ENCODE peak calls at places on chromosomes 6 and 20, in five cellular contexts. L is tibial artery, R is H9, W is ovary, S is colonic mucosa. Y is an unnamed sample. For H3K4me1, the result is how much of the 10 kb centered on the place peaks cover.

GRCh38 chr6:157990321-157991066 is 8.8 kb downstream of the SYNJ2 start:
- DNase-seq in L (peak), R (no peak), W (no peak), S (no peak), Y (no peak)

GRCh38 chr20:56957737-56958553 is 308.5 kb downstream of the BMP7 start:
- DNase-seq in L (no peak), R (no peak), W (no peak), S (no peak), Y (no peak)

GRCh38 chr6:109059148-109059547 is 35.5 kb downstream of the SESN1 start:
- DNase-seq in L (no peak), R (no peak), W (no peak), S (no peak), Y (no peak)

GRCh38 chr20:48198951-48199431 is 413.7 kb upstream of the SULF2 start:
- DNase-seq in L (no peak), R (no peak), W (no peak), S (no peak), Y (no peak)

GRCh38 chr20:10922941-10923340 is 249.1 kb upstream of the JAG1 start:
- DNase-seq in L (no peak), R (no peak), W (no peak), S (no peak), Y (no peak)

GRCh38 chr6:18276610-18277009 is 12.3 kb upstream of the DEK start:
- DNase-seq in L (no peak), R (peak), W (no peak), S (no peak), Y (no peak)

GRCh38 chr6:140684776-140685550 is 1310.5 kb upstream of the CITED2 start:
- DNase-seq in L (no peak), R (no peak), W (no peak), S (no peak), Y (no peak)

GRCh38 chr6:147222160-147222838 is 18.1 kb downstream of the STXBP5 start:
- DNase-seq in L (no peak), R (no peak), W (no peak), S (no peak), Y (peak)

GRCh38 chr6:106591111-106591825 is 38.0 kb downstream of the RTN4IP1 start:
- DNase-seq in L (no peak), R (no peak), W (no peak), S (no peak), Y (no peak)

GRCh38 chr6:3211681-3212080 is 15.8 kb downstream of the TUBB2B start:
- DNase-seq in L (no peak), R (no peak), W (no peak), S (no peak), Y (no peak)

GRCh38 chr6:137272403-137272802 is 53.2 kb upstream of the IFNGR1 start:
- DNase-seq in L (no peak), R (no peak), W (no peak), S (no peak), Y (no peak)

GRCh38 chr6:75499640-75500039 is 6.0 kb upstream of the FILIP1 start:
- DNase-seq in L (no peak), R (no peak), W (no peak), S (no peak), Y (no peak)

GRCh38 chr6:56807335-56807991 is 147.4 kb upstream of the BEND6 start:
- DNase-seq in L (no peak), R (no peak), W (no peak), S (no peak), Y (no peak)

GRCh38 chr6:15247750-15248450 is 2.0 kb downstream of the JARID2 start:
- DNase-seq in L (peak), R (peak), W (peak), S (peak), Y (peak)

GRCh38 chr6:128719786-128720185 is 163.2 kb upstream of the LAMA2 start:
- DNase-seq in L (no peak), R (no peak), W (no peak), S (no peak), Y (no peak)

GRCh38 chr6:34806738-34807453 is 15.0 kb downstream of the BLTP3A start:
- DNase-seq in L (no peak), R (no peak), W (no peak), S (no peak), Y (no peak)

GRCh38 chr20:62924567-62925419 is 1.5 kb downstream of the DIDO1 start:
- DNase-seq in L (no peak), R (no peak), W (no peak), S (peak), Y (peak)

GRCh38 chr20:57649617-57650015 is 29.4 kb upstream of the ZBP1 start:
- DNase-seq in L (no peak), R (no peak), W (peak), S (no peak), Y (peak)

GRCh38 chr20:42082611-42083010 is 464.4 kb upstream of the CHD6 start:
- DNase-seq in L (no peak), R (no peak), W (no peak), S (peak), Y (no peak)

GRCh38 chr6:148790817-148791216 is 44.0 kb downstream of the UST start:
- DNase-seq in L (no peak), R (no peak), W (no peak), S (no peak), Y (no peak)

GRCh38 chr6:128275030-128275429 is 245.4 kb downstream of the PTPRK start:
- DNase-seq in L (no peak), R (no peak), W (no peak), S (no peak), Y (no peak)

GRCh38 chr6:81158956-81159355 is 593.5 kb downstream of the TENT5A start:
- DNase-seq in L (no peak), R (no peak), W (no peak), S (no peak), Y (no peak)

GRCh38 chr6:136547336-136547735 is 2.9 kb downstream of the MAP7 start:
- DNase-seq in L (no peak), R (no peak), W (no peak), S (no peak), Y (peak)

GRCh38 chr6:45654673-45655072 is 276.9 kb upstream of the SUPT3H start:
- DNase-seq in L (no peak), R (no peak), W (no peak), S (no peak), Y (no peak)

GRCh38 chr6:116111552-116112528 is 11.2 kb downstream of the NT5DC1 start:
- DNase-seq in L (no peak), R (peak), W (no peak), S (peak), Y (peak)

GRCh38 chr20:62914970-62915457 is 11.3 kb downstream of the DIDO1 start:
- DNase-seq in L (peak), R (peak), W (no peak), S (no peak), Y (peak)

GRCh38 chr20:62404112-62404665 is 2.9 kb downstream of the CABLES2 start:
- DNase-seq in L (no peak), R (no peak), W (no peak), S (no peak), Y (no peak)

GRCh38 chr20:47576516-47577033 is 74.9 kb downstream of the NCOA3 start:
- DNase-seq in L (peak), R (no peak), W (peak), S (peak), Y (peak)

GRCh38 chr20:58054744-58055373 is 173.6 kb downstream of the ANKRD60 start:
- DNase-seq in L (peak), R (peak), W (peak), S (peak), Y (no peak)

GRCh38 chr20:49318430-49319203 is 40.8 kb upstream of the ZNFX1 start:
- DNase-seq in L (no peak), R (peak), W (no peak), S (no peak), Y (no peak)

GRCh38 chr20:51715873-51716215 is 52.3 kb downstream of the ATP9A start:
- DNase-seq in L (no peak), R (no peak), W (no peak), S (no peak), Y (no peak)

GRCh38 chr6:35085359-35086281 is 55.5 kb downstream of the TCP11 start:
- DNase-seq in L (no peak), R (no peak), W (no peak), S (no peak), Y (peak)

GRCh38 chr6:137177611-137178010 is 4.2 kb upstream of the IL22RA2 start:
- DNase-seq in L (no peak), R (no peak), W (no peak), S (no peak), Y (no peak)

GRCh38 chr20:62941792-62942191 is 3.8 kb downstream of the GID8 start:
- DNase-seq in L (no peak), R (no peak), W (no peak), S (no peak), Y (no peak)

GRCh38 chr6:32108094-32108627 is 977 bp downstream of the TNXB start:
- DNase-seq in L (peak), R (no peak), W (peak), S (peak), Y (no peak)

GRCh38 chr20:6767536-6768227 is at the start of gene BMP2:
- DNase-seq in L (peak), R (peak), W (peak), S (peak), Y (peak)

GRCh38 chr6:6843057-6843627 is 254.6 kb downstream of the LY86 start:
- DNase-seq in L (no peak), R (no peak), W (no peak), S (no peak), Y (peak)

GRCh38 chr20:50744143-50744792 is 12.9 kb downstream of the PARD6B start:
- DNase-seq in L (peak), R (peak), W (peak), S (peak), Y (peak)

DNA sequence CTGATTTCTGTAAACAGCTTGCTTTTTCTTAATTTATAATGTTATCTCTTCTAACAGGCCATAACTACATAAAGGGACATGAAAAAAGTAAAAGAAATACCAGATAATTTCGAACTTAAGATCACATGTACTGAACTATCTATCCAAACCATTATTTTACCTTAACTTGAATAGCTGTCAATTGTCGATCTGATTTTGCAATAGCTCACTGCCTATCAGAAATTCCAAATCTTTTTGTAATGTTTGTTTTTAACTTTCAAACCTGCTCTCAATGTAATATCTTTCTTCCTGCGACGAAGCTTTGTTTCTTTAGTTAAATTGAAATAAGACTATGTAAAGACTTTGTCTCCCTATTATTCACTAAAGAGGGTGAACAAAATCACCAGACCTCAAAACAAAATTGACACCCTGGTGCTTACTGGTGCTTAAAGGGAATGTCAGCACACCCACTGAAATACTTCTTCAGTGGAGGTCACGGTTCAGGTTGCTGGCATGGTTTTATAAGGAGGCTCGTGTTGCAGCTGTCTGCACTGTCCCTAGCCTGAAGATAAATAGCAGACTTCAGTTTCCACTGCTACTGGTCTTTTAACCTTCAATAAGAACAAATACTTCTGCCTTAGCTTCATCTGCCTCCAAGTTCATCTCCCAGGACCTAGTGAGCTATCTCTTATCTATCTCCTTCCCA is 117.5 kb upstream of the QKI start:
- DNase-seq in L (no peak), R (no peak), W (no peak), S (no peak), Y (no peak)
- H3K4me1 ChIP-seq in L (under half), R (under half), W (under half), S (under half), Y (under half)

GRCh38 chr6:50655848-50656453 is 57.4 kb upstream of the TFAP2D start:
- DNase-seq in L (no peak), R (no peak), W (no peak), S (no peak), Y (peak)

GRCh38 chr6:50657513-50657912 is 55.8 kb upstream of the TFAP2D start:
- DNase-seq in L (no peak), R (no peak), W (no peak), S (no peak), Y (no peak)

GRCh38 chr6:50663806-50664205 is 49.5 kb upstream of the TFAP2D start:
- DNase-seq in L (no peak), R (no peak), W (no peak), S (no peak), Y (no peak)

GRCh38 chr6:50658561-50658960 is 54.8 kb upstream of the TFAP2D start:
- DNase-seq in L (no peak), R (no peak), W (no peak), S (no peak), Y (no peak)

GRCh38 chr6:50661636-50662035 is 51.7 kb upstream of the TFAP2D start:
- DNase-seq in L (no peak), R (no peak), W (no peak), S (no peak), Y (no peak)
- H3K4me1 ChIP-seq in L (under half), R (under half), W (under half), S (under half), Y (under half)

GRCh38 chr6:33315753-33316602 is 1.6 kb downstream of the ZBTB22 start:
- DNase-seq in L (no peak), R (no peak), W (no peak), S (no peak), Y (no peak)
- H3K4me1 ChIP-seq in L (under half), R (under half), W (under half), S (under half), Y (under half)

GRCh38 chr6:43740961-43741764 is 28.8 kb upstream of the VEGFA start:
- DNase-seq in L (no peak), R (peak), W (no peak), S (no peak), Y (no peak)
- H3K4me1 ChIP-seq in L (under half), R (under half), W (under half), S (under half), Y (under half)

GRCh38 chr6:63509652-63510352 is 62.5 kb upstream of the LOC128125822 start:
- DNase-seq in L (peak), R (no peak), W (peak), S (peak), Y (peak)

GRCh38 chr6:63507096-63507495 is 65.2 kb upstream of the LOC128125822 start:
- DNase-seq in L (no peak), R (no peak), W (no peak), S (no peak), Y (no peak)

GRCh38 chr6:63514488-63515173 is 57.6 kb upstream of the LOC128125822 start:
- DNase-seq in L (no peak), R (no peak), W (no peak), S (no peak), Y (no peak)

GRCh38 chr6:63510786-63511185 is 61.5 kb upstream of the LOC128125822 start:
- DNase-seq in L (no peak), R (no peak), W (no peak), S (no peak), Y (no peak)

GRCh38 chr6:63510353-63510686 is 62.0 kb upstream of the LOC128125822 start:
- DNase-seq in L (no peak), R (no peak), W (no peak), S (no peak), Y (no peak)
- H3K4me1 ChIP-seq in L (under half), R (under half), W (under half), S (under half), Y (under half)

DNA sequence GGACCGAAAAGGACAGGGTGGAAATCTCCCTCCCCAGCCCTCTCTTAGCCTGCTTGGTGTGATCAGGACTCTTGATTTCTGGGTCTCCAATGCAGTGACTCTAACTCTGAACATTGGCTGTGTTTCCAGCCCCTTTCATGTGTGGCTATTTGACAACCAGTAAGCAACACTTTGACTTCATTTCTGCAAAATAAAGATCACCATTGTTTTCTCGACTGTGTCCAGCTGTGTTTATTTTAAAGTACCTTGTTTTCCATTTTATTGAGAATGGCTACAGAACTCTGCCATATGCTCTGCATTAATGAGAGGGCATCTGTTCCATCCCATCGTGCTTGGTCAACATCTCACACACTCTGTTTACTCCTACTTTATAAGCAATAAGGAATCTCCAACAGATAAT is 60.9 kb upstream of the TAGAP start:
- DNase-seq in L (no peak), R (no peak), W (no peak), S (no peak), Y (no peak)
- H3K4me1 ChIP-seq in L (under half), R (under half), W (under half), S (under half), Y (under half)

GRCh38 chr20:31718952-31719643 is 3.6 kb downstream of the BCL2L1 start:
- DNase-seq in L (peak), R (no peak), W (no peak), S (peak), Y (peak)
- H3K4me1 ChIP-seq in L (under half), R (under half), W (under half), S (under half), Y (half or more)

DNA sequence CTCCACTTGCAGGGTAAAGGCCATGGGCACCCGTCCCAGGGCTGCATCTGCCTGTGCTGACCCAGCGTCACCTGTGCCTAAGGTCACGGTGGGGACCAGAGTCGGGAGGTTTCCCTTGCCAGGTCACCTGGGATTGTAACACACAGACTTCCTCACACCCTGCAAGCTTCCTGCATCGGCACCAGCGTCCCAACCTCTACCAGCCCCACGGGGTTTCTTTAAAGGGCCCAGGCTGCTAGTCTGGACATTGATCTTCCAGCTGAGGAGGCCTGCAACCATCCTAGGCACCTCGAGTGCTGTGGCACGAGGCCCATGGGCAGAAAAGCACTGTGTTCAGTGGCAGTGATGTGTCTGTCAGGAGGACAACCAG is 12.6 kb downstream of the ACSS1 start:
- DNase-seq in L (peak), R (no peak), W (no peak), S (no peak), Y (no peak)
- H3K4me1 ChIP-seq in L (under half), R (under half), W (under half), S (under half), Y (under half)

DNA sequence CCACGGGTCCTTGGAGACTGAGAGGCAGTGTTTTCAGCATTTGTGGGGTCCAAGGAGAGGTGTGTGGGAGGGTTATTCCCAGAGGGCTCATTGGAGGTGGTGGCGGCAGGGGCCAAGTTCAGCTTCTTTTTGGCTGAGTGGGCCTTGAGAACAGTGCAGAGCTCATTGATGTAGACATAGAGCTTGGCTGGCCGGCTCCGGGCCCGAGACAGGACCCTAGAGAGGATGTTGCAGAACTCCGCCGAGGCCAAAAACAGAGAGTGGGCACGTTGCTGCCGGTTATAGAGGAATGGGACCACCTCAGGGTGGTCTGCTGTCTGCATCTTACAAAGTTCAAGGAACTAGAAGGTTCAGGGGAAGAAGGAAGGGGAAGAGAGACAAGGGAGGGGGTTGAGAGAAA is 3.7 kb upstream of the ZBTB22 start:
- DNase-seq in L (no peak), R (no peak), W (no peak), S (no peak), Y (no peak)
- H3K4me1 ChIP-seq in L (under half), R (under half), W (under half), S (under half), Y (under half)

Y was measured in Caco-2.